ENCODE peak calls at places on chromosome 11, in four cellular contexts. One of them, this sample, is unnamed.

GRCh38 chr11:20497124-20497792 is 102.2 kb upstream of the SLC6A5 start:
- DNase-seq in heart right ventricle: no peak
- DNase-seq in neural progenitor cell: no peak
- DNase-seq in mammary epithelial cell: no peak
- DNase-seq in this sample: no peak

GRCh38 chr11:106327134-106327533 is 249.7 kb downstream of the AASDHPPT start:
- DNase-seq in heart right ventricle: no peak
- DNase-seq in neural progenitor cell: no peak
- DNase-seq in mammary epithelial cell: no peak
- DNase-seq in this sample: no peak

GRCh38 chr11:113350646-113351045 is 36.3 kb downstream of the TTC12 start:
- DNase-seq in heart right ventricle: no peak
- DNase-seq in neural progenitor cell: no peak
- DNase-seq in mammary epithelial cell: no peak
- DNase-seq in this sample: no peak

GRCh38 chr11:130389315-130389935 is 39.0 kb downstream of the ADAMTS8 start:
- DNase-seq in heart right ventricle: peak; percentile 55
- DNase-seq in neural progenitor cell: no peak
- DNase-seq in mammary epithelial cell: no peak
- DNase-seq in this sample: peak; percentile 38

GRCh38 chr11:68974421-68975194 is 6.2 kb downstream of the MRGPRD start:
- DNase-seq in heart right ventricle: no peak
- DNase-seq in neural progenitor cell: no peak
- DNase-seq in mammary epithelial cell: no peak
- DNase-seq in this sample: no peak

GRCh38 chr11:111298466-111299110 is at the start of gene POU2AF3:
- DNase-seq in heart right ventricle: peak; percentile 18
- DNase-seq in neural progenitor cell: no peak
- DNase-seq in mammary epithelial cell: no peak
- DNase-seq in this sample: no peak

GRCh38 chr11:82682003-82682751 is 51.5 kb downstream of the FAM181B start:
- DNase-seq in heart right ventricle: no peak
- DNase-seq in neural progenitor cell: peak; percentile 73
- DNase-seq in mammary epithelial cell: peak; percentile 62
- DNase-seq in this sample: no peak

GRCh38 chr11:18209058-18209457 is 27.5 kb downstream of the SAA4 start:
- DNase-seq in heart right ventricle: no peak
- DNase-seq in neural progenitor cell: no peak
- DNase-seq in mammary epithelial cell: no peak
- DNase-seq in this sample: no peak

DNA sequence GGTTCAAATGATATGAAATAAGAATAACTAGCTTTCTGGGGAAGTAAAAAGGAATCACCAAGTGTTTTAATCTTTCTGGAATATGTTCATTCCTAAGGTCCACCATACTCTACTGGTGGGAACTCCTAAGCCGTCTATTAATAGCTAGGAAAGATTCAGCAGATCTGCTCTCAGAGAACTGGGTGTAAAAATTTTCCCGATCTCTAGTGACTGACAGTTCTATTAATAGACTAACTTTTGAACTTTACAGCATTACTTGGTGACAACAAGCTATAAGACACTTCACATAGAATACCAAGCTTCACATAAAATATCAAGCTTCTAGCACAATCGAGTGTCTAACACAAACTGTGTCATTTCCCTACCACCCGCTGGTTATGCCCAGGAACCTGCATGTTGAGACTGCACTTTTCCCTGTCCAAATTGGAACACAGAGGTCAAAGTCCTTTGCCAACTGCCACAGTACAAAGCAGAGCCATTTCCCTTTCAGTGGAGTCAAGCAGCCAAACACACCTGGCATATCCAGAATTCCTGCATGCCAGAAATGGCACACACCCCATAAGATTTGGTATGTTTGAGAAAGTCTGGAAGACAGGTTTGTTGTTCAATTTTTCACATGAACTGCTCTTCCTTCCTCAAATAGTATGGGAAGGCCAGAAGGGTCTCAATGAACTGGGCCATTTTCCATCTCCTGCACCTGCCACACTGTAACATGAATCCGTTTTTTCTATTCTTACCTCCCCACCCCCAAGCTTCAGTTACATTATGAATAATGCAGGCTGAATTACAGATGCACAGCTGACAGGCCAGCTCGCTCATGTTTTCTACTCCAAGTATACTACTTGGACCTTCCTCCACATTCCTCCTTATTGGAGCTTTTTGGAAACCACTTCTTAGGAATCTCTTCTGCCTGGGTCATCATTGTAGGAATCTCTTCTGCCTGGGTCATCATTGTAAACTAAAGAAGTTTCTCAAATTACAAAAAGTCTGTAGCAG is 3.7 kb downstream of the OSBP start:
- DNase-seq in heart right ventricle: no peak
- DNase-seq in neural progenitor cell: no peak
- DNase-seq in mammary epithelial cell: no peak
- DNase-seq in this sample: no peak
- H3K27ac ChIP-seq in heart right ventricle: peak overlapping the region; percentile 72
- H3K27ac ChIP-seq in neural progenitor cell: no peak overlapping the region
- H3K27ac ChIP-seq in mammary epithelial cell: no peak overlapping the region
- H3K27ac ChIP-seq in this sample: no peak overlapping the region

DNA sequence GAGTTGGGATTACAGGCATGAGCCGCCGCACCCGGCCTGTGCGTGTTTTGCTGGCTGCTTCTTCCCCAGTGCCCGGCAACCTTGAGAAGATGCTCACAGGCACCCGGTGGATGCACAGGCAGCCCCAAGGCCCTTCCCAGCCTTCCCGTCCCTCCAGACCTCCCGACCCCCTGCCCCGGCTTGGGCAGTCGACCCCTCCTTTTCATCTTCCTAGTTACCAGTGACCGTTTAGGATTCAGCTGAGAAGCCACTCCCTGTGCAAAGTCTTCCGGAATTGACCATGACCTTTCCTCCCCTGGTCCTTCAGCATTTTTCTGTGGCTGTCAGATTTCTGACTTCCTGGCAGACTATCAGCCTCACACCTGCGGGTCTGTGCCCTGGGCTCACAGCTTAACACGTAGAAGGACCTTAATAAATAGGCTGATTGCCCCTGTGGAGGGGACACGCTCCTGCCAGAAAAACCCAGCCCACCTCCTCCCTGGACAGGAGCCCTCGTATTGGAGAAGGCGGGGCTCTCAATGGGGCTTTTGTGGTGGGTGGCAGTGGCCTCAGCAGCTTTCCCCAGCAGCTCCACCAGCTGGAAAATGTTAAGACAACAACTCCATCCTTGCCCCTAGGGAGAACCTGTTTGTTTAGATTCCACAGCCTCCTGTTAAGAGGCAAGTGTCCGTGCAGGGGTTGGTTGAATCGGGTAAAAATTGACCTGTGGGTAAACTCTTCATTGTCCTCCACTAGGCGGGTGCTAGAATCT is 10.4 kb upstream of the ANO1 start:
- DNase-seq in heart right ventricle: no peak
- DNase-seq in neural progenitor cell: peak; percentile 82
- DNase-seq in mammary epithelial cell: peak; percentile 60
- DNase-seq in this sample: no peak
- H3K4me3 ChIP-seq in heart right ventricle: no peak overlapping the region
- H3K4me3 ChIP-seq in neural progenitor cell: no peak overlapping the region
- H3K4me3 ChIP-seq in mammary epithelial cell: no peak overlapping the region
- H3K4me3 ChIP-seq in this sample: no peak overlapping the region

GRCh38 chr11:65870706-65871681 is 1.6 kb downstream of the EFEMP2 start:
- DNase-seq in heart right ventricle: peak; percentile 61
- DNase-seq in neural progenitor cell: no peak
- DNase-seq in mammary epithelial cell: no peak
- DNase-seq in this sample: no peak

GRCh38 chr11:65873280-65874156 is 918 bp upstream of the EFEMP2 start:
- DNase-seq in heart right ventricle: peak; percentile 96
- DNase-seq in neural progenitor cell: peak; percentile 96
- DNase-seq in mammary epithelial cell: peak; percentile 88
- DNase-seq in this sample: peak; percentile 96

GRCh38 chr11:65870307-65870658 is 2.3 kb downstream of the EFEMP2 start:
- DNase-seq in heart right ventricle: no peak
- DNase-seq in neural progenitor cell: no peak
- DNase-seq in mammary epithelial cell: no peak
- DNase-seq in this sample: no peak

GRCh38 chr11:65872555-65873279 is at the start of gene EFEMP2:
- DNase-seq in heart right ventricle: peak; percentile 60
- DNase-seq in neural progenitor cell: peak; percentile 57
- DNase-seq in mammary epithelial cell: no peak
- DNase-seq in this sample: no peak

DNA sequence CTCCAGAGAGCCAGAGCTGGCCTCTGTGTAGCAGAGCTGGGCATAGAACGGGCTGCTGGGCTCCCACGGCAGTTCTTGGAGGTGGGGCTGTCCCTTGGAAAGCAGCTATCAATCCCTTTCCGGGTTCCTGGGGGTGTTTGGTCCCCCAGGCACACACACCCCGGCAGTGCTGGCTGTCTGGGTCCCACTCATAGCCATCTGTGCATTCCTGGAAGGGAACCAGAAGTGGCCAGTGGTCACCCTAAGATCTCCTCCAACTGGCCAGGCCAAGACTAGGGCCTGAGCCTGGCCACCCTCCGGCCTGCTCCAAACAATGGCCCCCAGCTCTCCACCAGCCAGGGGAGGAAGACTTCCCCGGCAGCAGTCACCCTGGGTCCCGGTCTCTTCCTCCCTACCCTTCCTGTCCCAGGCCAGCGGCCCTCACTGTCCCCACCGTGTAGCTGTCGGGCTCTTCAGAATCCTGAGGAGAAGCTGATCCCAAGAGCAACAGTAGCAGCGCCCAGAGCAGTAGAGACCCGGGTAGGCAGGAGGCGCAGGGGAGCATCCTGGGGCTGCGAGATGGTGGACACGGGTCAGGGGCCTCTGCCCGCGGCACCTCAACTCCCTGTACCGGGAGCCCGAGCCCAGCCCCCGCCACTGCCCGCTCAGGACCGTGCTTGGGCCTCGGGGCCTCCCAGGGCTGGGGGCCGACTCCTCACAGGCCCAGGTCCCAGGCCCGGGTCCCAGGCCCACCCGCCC is 620 bp downstream of the EFEMP2 start:
- DNase-seq in heart right ventricle: no peak
- DNase-seq in neural progenitor cell: peak; percentile 56
- DNase-seq in mammary epithelial cell: no peak
- DNase-seq in this sample: no peak
- H3K27ac ChIP-seq in heart right ventricle: peak overlapping the region; percentile 97
- H3K27ac ChIP-seq in neural progenitor cell: no peak overlapping the region
- H3K27ac ChIP-seq in mammary epithelial cell: no peak overlapping the region
- H3K27ac ChIP-seq in this sample: peak overlapping the region; percentile 63

DNA sequence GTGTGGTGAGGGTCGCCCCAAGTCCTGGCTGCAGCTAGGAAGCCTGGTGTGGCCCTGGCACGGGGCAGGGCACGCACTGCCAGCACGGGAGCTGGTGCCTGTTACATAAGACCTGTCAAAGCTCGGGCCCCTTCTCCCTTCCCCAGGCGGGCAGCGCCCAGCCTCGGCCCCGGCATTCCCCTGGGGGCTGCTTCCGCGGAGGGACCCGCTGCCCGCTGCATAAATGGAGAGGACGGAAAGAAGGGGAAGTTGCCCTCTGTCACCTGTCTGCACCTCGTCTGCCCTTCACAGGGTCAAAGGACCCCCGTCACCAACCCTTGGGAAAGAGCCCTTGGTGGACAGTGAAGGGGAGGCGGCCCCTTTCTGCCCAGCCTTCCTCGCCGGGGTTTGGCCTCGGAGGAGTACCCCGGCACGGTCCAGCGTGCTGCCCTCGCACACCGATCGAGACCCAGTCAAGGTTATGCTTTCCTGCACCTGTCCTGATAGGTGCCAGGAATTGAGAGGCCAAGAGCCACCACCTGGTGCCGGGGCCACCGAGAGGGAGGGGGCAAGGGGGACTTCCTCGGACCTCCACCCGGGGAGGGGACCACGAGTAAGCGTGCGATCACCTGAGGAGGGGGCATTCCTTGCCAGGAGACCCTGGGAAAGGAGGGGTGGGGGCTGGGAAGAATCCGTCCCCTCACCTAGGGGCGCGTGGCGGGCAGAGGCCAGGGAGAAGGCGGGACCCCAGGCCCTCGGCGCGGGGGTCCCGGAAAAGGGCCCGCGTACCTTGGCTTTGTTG is 16.8 kb upstream of the MFRP start:
- DNase-seq in heart right ventricle: no peak
- DNase-seq in neural progenitor cell: no peak
- DNase-seq in mammary epithelial cell: no peak
- DNase-seq in this sample: no peak
- H3K4me3 ChIP-seq in heart right ventricle: peak overlapping the region; percentile 47
- H3K4me3 ChIP-seq in neural progenitor cell: peak overlapping the region; percentile 48
- H3K4me3 ChIP-seq in mammary epithelial cell: no peak overlapping the region
- H3K4me3 ChIP-seq in this sample: peak overlapping the region; percentile 70

GRCh38 chr11:6362868-6363678 is 27.2 kb upstream of the SMPD1 start:
- DNase-seq in heart right ventricle: peak; percentile 78
- DNase-seq in neural progenitor cell: peak; percentile 90
- DNase-seq in mammary epithelial cell: peak; percentile 68
- DNase-seq in this sample: peak; percentile 78
- H3K27ac ChIP-seq in heart right ventricle: peak overlapping the region; percentile 85
- H3K27ac ChIP-seq in neural progenitor cell: no peak overlapping the region
- H3K27ac ChIP-seq in mammary epithelial cell: no peak overlapping the region
- H3K27ac ChIP-seq in this sample: no peak overlapping the region

GRCh38 chr11:98589975-98590374 is 430.8 kb upstream of the CNTN5 start:
- DNase-seq in heart right ventricle: no peak
- DNase-seq in neural progenitor cell: no peak
- DNase-seq in mammary epithelial cell: no peak
- DNase-seq in this sample: no peak
- H3K4me3 ChIP-seq in heart right ventricle: no peak overlapping the region
- H3K4me3 ChIP-seq in neural progenitor cell: no peak overlapping the region
- H3K4me3 ChIP-seq in mammary epithelial cell: no peak overlapping the region
- H3K4me3 ChIP-seq in this sample: no peak overlapping the region

GRCh38 chr11:81674211-81674610 is 1059.5 kb downstream of the FAM181B start:
- DNase-seq in heart right ventricle: no peak
- DNase-seq in neural progenitor cell: no peak
- DNase-seq in mammary epithelial cell: no peak
- DNase-seq in this sample: no peak

GRCh38 chr11:81673001-81673400 is 1060.7 kb downstream of the FAM181B start:
- DNase-seq in heart right ventricle: no peak
- DNase-seq in neural progenitor cell: no peak
- DNase-seq in mammary epithelial cell: peak; percentile 5
- DNase-seq in this sample: no peak

GRCh38 chr11:81669944-81670526 is 1063.6 kb downstream of the FAM181B start:
- DNase-seq in heart right ventricle: no peak
- DNase-seq in neural progenitor cell: no peak
- DNase-seq in mammary epithelial cell: no peak
- DNase-seq in this sample: no peak
- H3K27ac ChIP-seq in heart right ventricle: no peak overlapping the region
- H3K27ac ChIP-seq in neural progenitor cell: no peak overlapping the region
- H3K27ac ChIP-seq in mammary epithelial cell: no peak overlapping the region
- H3K27ac ChIP-seq in this sample: no peak overlapping the region

DNA sequence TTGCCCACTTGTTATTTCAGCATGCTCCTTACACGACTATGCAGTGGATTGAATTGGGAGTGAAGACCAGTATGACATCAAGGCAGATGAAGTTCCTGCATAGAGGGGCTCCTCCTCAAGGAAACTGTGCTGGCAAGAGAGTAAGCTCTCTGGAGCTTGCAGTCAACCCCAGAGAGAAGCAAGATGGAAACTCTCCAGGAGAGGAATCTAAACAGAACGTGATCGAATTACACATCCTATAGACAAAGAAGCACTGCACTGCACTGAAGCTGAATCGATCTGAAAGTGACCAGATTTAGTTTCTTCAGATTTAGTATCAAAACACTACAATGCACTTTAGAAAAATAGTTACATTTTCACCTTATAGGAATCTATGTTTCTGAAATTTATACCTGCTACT is 947.7 kb upstream of the TENM4 start:
- DNase-seq in heart right ventricle: no peak
- DNase-seq in neural progenitor cell: no peak
- DNase-seq in mammary epithelial cell: no peak
- DNase-seq in this sample: no peak
- H3K4me3 ChIP-seq in heart right ventricle: no peak overlapping the region
- H3K4me3 ChIP-seq in neural progenitor cell: no peak overlapping the region
- H3K4me3 ChIP-seq in mammary epithelial cell: no peak overlapping the region
- H3K4me3 ChIP-seq in this sample: no peak overlapping the region

GRCh38 chr11:6635082-6635932 is 16.1 kb upstream of the TPP1 start:
- DNase-seq in heart right ventricle: peak; percentile 58
- DNase-seq in neural progenitor cell: no peak
- DNase-seq in mammary epithelial cell: no peak
- DNase-seq in this sample: no peak
- H3K27ac ChIP-seq in heart right ventricle: peak overlapping the region; percentile 77
- H3K27ac ChIP-seq in neural progenitor cell: no peak overlapping the region
- H3K27ac ChIP-seq in mammary epithelial cell: no peak overlapping the region
- H3K27ac ChIP-seq in this sample: peak overlapping the region; percentile 67

This sample was measured in dorsolateral prefrontal cortex.